ENCODE peak calls at places on chromosomes 3 and 15, in nine cellular contexts. S, Z, W, P, L, Y, D, T and Q are unnamed samples.
A peak's percentile ranks its signal among the peaks of the same experiment; 100 is the strongest.

GRCh38 chr3:32406481-32407408 is 15.1 kb downstream of the CMTM7 start:
- DNase-seq in W (no peak), D (no peak), S (no peak), P (no peak), Z (no peak), L (no peak), T (no peak), Y (no peak), Q (no peak)

GRCh38 chr3:180855364-180855763 is 57.1 kb upstream of the FXR1 start:
- DNase-seq in P (no peak), Y (no peak), D (no peak), W (no peak), T (no peak), L (no peak), S (no peak), Z (no peak), Q (no peak)

GRCh38 chr3:162142511-162142910 is 645.9 kb downstream of the OTOL1 start:
- DNase-seq in D (peak; percentile 71), Z (no peak), S (no peak), P (no peak), L (no peak), Y (no peak), T (peak; percentile 54), W (no peak), Q (no peak)

GRCh38 chr3:4908769-4909156 is 70.5 kb upstream of the BHLHE40 start:
- DNase-seq in Z (no peak), P (no peak), W (no peak), T (no peak), D (no peak), S (no peak), L (no peak), Y (no peak), Q (no peak)

GRCh38 chr3:71066849-71067261 is 516.7 kb downstream of the FOXP1 start:
- DNase-seq in S (no peak), D (peak; percentile 40), L (no peak), T (peak; percentile 71), P (no peak), W (no peak), Y (no peak), Z (no peak), Q (no peak)

GRCh38 chr15:43440721-43441281 is 52.2 kb downstream of the TP53BP1 start:
- DNase-seq in Z (no peak), Y (peak; percentile 31), S (no peak), P (peak; percentile 24), D (peak; percentile 93), W (no peak), L (peak; percentile 11), T (peak; percentile 97), Q (peak; percentile 94)

GRCh38 chr3:145943994-145944393 is 217.0 kb downstream of the PLOD2 start:
- DNase-seq in Z (no peak), Y (no peak), L (no peak), T (no peak), P (no peak), D (no peak), S (no peak), W (no peak), Q (no peak)

GRCh38 chr3:187568171-187568570 is 102.0 kb downstream of the SST start:
- DNase-seq in S (no peak), W (no peak), D (no peak), P (no peak), Y (no peak), T (peak; percentile 41), L (no peak), Z (no peak), Q (no peak)

GRCh38 chr15:51991141-51991540 is 19.6 kb upstream of the LEO1 start:
- DNase-seq in W (no peak), S (no peak), P (no peak), Y (no peak), T (no peak), D (no peak), L (no peak), Z (no peak), Q (no peak)

GRCh38 chr3:151135548-151136337 is 50.3 kb downstream of the MED12L start:
- DNase-seq in P (no peak), Z (no peak), D (no peak), W (peak; percentile 82), S (no peak), T (no peak), Y (peak; percentile 31), L (no peak), Q (no peak)

GRCh38 chr3:61990618-61991017 is 382.7 kb downstream of the FEZF2 start:
- DNase-seq in W (no peak), P (no peak), T (no peak), S (no peak), L (no peak), Y (no peak), Z (no peak), D (no peak), Q (no peak)

GRCh38 chr15:82712036-82712435 is 2.4 kb upstream of the AP3B2 start:
- DNase-seq in D (no peak), T (no peak), Z (no peak), S (no peak), W (no peak), Y (no peak), L (no peak), P (no peak), Q (no peak)

GRCh38 chr15:82710208-82710555 is 507 bp upstream of the AP3B2 start:
- DNase-seq in P (no peak), L (no peak), S (no peak), D (no peak), W (no peak), Z (no peak), T (no peak), Y (no peak), Q (no peak)

GRCh38 chr15:82710926-82711490 is 1.3 kb upstream of the AP3B2 start:
- DNase-seq in L (no peak), W (no peak), P (no peak), Y (no peak), D (no peak), T (no peak), Z (no peak), S (no peak), Q (no peak)

GRCh38 chr15:82715003-82715402 is 5.3 kb upstream of the AP3B2 start:
- DNase-seq in W (no peak), D (no peak), T (no peak), L (no peak), S (no peak), P (no peak), Z (no peak), Y (no peak), Q (no peak)

DNA sequence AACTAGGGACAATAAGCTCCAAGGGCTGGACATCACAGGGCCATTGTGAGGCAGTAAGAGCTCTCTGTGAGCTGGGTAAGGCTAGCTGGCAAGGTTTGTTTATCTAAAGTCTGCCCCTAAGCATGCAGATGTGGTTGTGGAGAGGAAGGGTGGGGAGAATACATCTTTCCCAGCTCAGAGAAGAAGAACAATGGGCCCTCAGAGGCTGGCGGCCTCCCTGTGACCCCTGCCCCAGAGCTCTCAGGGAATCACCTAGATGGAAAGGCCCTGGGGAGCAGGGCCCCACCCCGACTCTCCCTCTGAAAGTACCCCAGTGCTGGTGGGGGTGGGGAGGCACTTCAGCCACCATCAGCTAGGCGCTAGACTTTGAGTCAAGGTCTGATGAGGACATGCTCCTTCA is 4.4 kb upstream of the AP3B2 start:
- DNase-seq in W (no peak), T (no peak), S (no peak), Y (no peak), L (no peak), Z (no peak), P (no peak), D (no peak), Q (no peak)
- TF ChIP-seq CTCF in W (no peak), T (no peak), S (no peak), Y (no peak), L (no peak), Z (no peak), P (no peak), D (no peak), Q (no peak)

GRCh38 chr15:88615303-88616107 is 5.6 kb upstream of the AEN start:
- DNase-seq in D (no peak), S (no peak), Y (no peak), Z (no peak), W (no peak), L (no peak), T (no peak), P (no peak), Q (no peak)

GRCh38 chr15:88609344-88609743 is 11.8 kb upstream of the AEN start:
- DNase-seq in T (no peak), S (no peak), L (no peak), Y (no peak), W (no peak), Z (no peak), D (no peak), P (no peak), Q (no peak)

GRCh38 chr15:88610756-88611231 is 10.3 kb upstream of the AEN start:
- DNase-seq in Y (no peak), S (no peak), D (no peak), W (no peak), T (no peak), P (no peak), Z (no peak), L (no peak), Q (no peak)

GRCh38 chr15:88613074-88613944 is 7.8 kb upstream of the AEN start:
- DNase-seq in D (no peak), L (no peak), Y (no peak), W (no peak), P (no peak), S (no peak), T (peak; percentile 45), Z (no peak), Q (no peak)

DNA sequence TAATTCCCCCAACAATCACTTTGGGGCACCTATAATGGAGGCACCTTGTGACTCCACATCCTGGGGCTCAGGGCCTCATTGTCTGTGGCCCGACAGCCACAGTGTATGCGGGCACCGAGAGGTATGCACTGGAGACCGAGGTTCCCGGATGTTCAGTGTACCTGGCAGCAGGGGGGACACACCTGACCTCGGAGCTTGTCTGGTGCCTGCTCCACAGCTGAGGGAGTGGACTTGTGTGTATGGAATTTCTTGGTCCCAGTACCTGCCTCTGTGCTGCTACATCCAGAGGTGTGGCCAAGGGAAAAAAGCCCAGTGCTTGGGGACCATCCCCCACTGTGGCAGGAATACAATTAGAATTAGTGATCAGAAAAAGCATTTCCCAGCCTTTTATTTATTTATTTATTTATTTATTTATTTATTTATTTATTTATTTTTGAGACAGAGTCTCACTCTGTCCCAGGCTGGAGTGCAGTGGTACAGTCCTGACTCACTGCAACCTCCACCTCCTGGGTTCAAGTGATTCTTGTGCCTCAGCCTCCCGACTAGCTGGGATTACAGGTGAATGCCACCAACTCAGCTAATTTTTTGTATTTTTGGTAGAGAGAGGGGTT is 8.8 kb upstream of the AEN start:
- DNase-seq in L (no peak), S (no peak), P (no peak), D (no peak), Y (no peak), Z (no peak), T (no peak), W (no peak), Q (no peak)
- H3K4me3 ChIP-seq in L (no peak overlapping the region), S (no peak overlapping the region), P (no peak overlapping the region), D (no peak overlapping the region), Y (no peak overlapping the region), Z (no peak overlapping the region), T (no peak overlapping the region), W (no peak overlapping the region), Q (no peak overlapping the region)

GRCh38 chr15:73369073-73369694 is 426 bp upstream of the HCN4 start:
- DNase-seq in L (no peak), P (no peak), Z (no peak), W (no peak), S (no peak), Y (no peak), D (no peak), T (no peak), Q (no peak)
- H3K27me3 ChIP-seq in L (peaks cover 6% of the 10 kb centered on the region), P (peaks cover 37% of the 10 kb centered on the region), Z (peaks cover 83% of the 10 kb centered on the region), W (peaks cover 74% of the 10 kb centered on the region), S (peaks cover 96% of the 10 kb centered on the region), Y (peaks cover 61% of the 10 kb centered on the region), D (peaks cover 63% of the 10 kb centered on the region), T (no peaks in the 10 kb centered on the region), Q (peaks cover 41% of the 10 kb centered on the region)

GRCh38 chr3:128067481-128067880 is 15.2 kb downstream of the SEC61A1 start:
- DNase-seq in Z (no peak), L (no peak), S (no peak), T (no peak), P (no peak), D (no peak), Y (no peak), W (no peak), Q (no peak)
- TF ChIP-seq CTCF in Z (no peak), L (no peak), S (no peak), T (no peak), P (no peak), D (no peak), Y (no peak), W (no peak), Q (no peak)